ENCODE peak calls at places on chromosomes 7 and 10, in nine cellular contexts. One of them, this sample, is unnamed.

GRCh38 chr10:132452216-132452650 is 55.2 kb downstream of the PWWP2B start:
- DNase-seq in heart left ventricle: peak; percentile 34
- DNase-seq in fibroblast of lung: no peak
- DNase-seq in mammary epithelial cell: no peak
- DNase-seq in GM23248: no peak
- DNase-seq in adipocyte: no peak
- DNase-seq in kidney epithelial cell: no peak
- DNase-seq in left ventricle myocardium inferior: no peak
- DNase-seq in esophagus muscularis mucosa: no peak
- DNase-seq in this sample: no peak

GRCh38 chr7:92297736-92298135 is 52.0 kb downstream of the ANKIB1 start:
- DNase-seq in heart left ventricle: no peak
- DNase-seq in esophagus muscularis mucosa: no peak
- DNase-seq in left ventricle myocardium inferior: no peak
- DNase-seq in GM23248: no peak
- DNase-seq in mammary epithelial cell: no peak
- DNase-seq in fibroblast of lung: no peak
- DNase-seq in kidney epithelial cell: no peak
- DNase-seq in adipocyte: no peak
- DNase-seq in this sample: no peak

GRCh38 chr7:149524399-149524798 is 26.8 kb upstream of the ZNF746 start:
- DNase-seq in kidney epithelial cell: no peak
- DNase-seq in mammary epithelial cell: peak; percentile 38
- DNase-seq in esophagus muscularis mucosa: no peak
- DNase-seq in GM23248: no peak
- DNase-seq in fibroblast of lung: no peak
- DNase-seq in left ventricle myocardium inferior: no peak
- DNase-seq in adipocyte: no peak
- DNase-seq in heart left ventricle: no peak
- DNase-seq in this sample: no peak

GRCh38 chr10:90417056-90417455 is 440.8 kb downstream of the HTR7 start:
- DNase-seq in kidney epithelial cell: peak; percentile 55
- DNase-seq in mammary epithelial cell: peak; percentile 80
- DNase-seq in GM23248: no peak
- DNase-seq in heart left ventricle: no peak
- DNase-seq in left ventricle myocardium inferior: no peak
- DNase-seq in esophagus muscularis mucosa: no peak
- DNase-seq in fibroblast of lung: peak; percentile 82
- DNase-seq in adipocyte: peak; percentile 88
- DNase-seq in this sample: no peak

GRCh38 chr10:17061418-17061817 is 68.2 kb downstream of the CUBN start:
- DNase-seq in fibroblast of lung: peak; percentile 71
- DNase-seq in heart left ventricle: no peak
- DNase-seq in adipocyte: no peak
- DNase-seq in kidney epithelial cell: no peak
- DNase-seq in mammary epithelial cell: no peak
- DNase-seq in left ventricle myocardium inferior: no peak
- DNase-seq in esophagus muscularis mucosa: no peak
- DNase-seq in GM23248: peak; percentile 76
- DNase-seq in this sample: no peak

GRCh38 chr7:118918556-118918955 is 694.1 kb downstream of the ANKRD7 start:
- DNase-seq in kidney epithelial cell: peak; percentile 7
- DNase-seq in fibroblast of lung: peak; percentile 6
- DNase-seq in esophagus muscularis mucosa: no peak
- DNase-seq in GM23248: peak; percentile 14
- DNase-seq in adipocyte: peak; percentile 4
- DNase-seq in mammary epithelial cell: peak; percentile 4
- DNase-seq in left ventricle myocardium inferior: no peak
- DNase-seq in heart left ventricle: no peak
- DNase-seq in this sample: no peak

GRCh38 chr7:44059219-44060090 is 5.9 kb downstream of the PGAM2 start:
- DNase-seq in GM23248: no peak
- DNase-seq in mammary epithelial cell: no peak
- DNase-seq in left ventricle myocardium inferior: peak; percentile 14
- DNase-seq in fibroblast of lung: no peak
- DNase-seq in adipocyte: no peak
- DNase-seq in kidney epithelial cell: no peak
- DNase-seq in esophagus muscularis mucosa: no peak
- DNase-seq in heart left ventricle: no peak
- DNase-seq in this sample: no peak

GRCh38 chr10:100890696-100891271 is 22.0 kb upstream of the SLF2 start:
- DNase-seq in GM23248: peak; percentile 97
- DNase-seq in esophagus muscularis mucosa: peak; percentile 66
- DNase-seq in left ventricle myocardium inferior: no peak
- DNase-seq in kidney epithelial cell: peak; percentile 91
- DNase-seq in heart left ventricle: no peak
- DNase-seq in adipocyte: peak; percentile 95
- DNase-seq in mammary epithelial cell: peak; percentile 80
- DNase-seq in fibroblast of lung: peak; percentile 98
- DNase-seq in this sample: no peak

GRCh38 chr7:80415522-80415921 is 96.3 kb downstream of the GNAT3 start:
- DNase-seq in mammary epithelial cell: peak; percentile 71
- DNase-seq in kidney epithelial cell: no peak
- DNase-seq in left ventricle myocardium inferior: no peak
- DNase-seq in fibroblast of lung: peak; percentile 18
- DNase-seq in adipocyte: peak; percentile 41
- DNase-seq in GM23248: no peak
- DNase-seq in esophagus muscularis mucosa: no peak
- DNase-seq in heart left ventricle: no peak
- DNase-seq in this sample: no peak

GRCh38 chr7:134941185-134941900 is 45.0 kb upstream of the AGBL3 start:
- DNase-seq in GM23248: peak; percentile 92
- DNase-seq in heart left ventricle: no peak
- DNase-seq in mammary epithelial cell: peak; percentile 80
- DNase-seq in kidney epithelial cell: peak; percentile 94
- DNase-seq in esophagus muscularis mucosa: no peak
- DNase-seq in fibroblast of lung: peak; percentile 94
- DNase-seq in adipocyte: peak; percentile 72
- DNase-seq in left ventricle myocardium inferior: no peak
- DNase-seq in this sample: no peak

GRCh38 chr10:132110091-132110490 is 44.3 kb downstream of the JAKMIP3 start:
- DNase-seq in GM23248: no peak
- DNase-seq in kidney epithelial cell: no peak
- DNase-seq in esophagus muscularis mucosa: no peak
- DNase-seq in adipocyte: no peak
- DNase-seq in heart left ventricle: peak; percentile 26
- DNase-seq in mammary epithelial cell: no peak
- DNase-seq in left ventricle myocardium inferior: peak; percentile 11
- DNase-seq in fibroblast of lung: no peak
- DNase-seq in this sample: no peak

GRCh38 chr7:79553811-79554555 is 100.5 kb upstream of the MAGI2 start:
- DNase-seq in esophagus muscularis mucosa: no peak
- DNase-seq in left ventricle myocardium inferior: no peak
- DNase-seq in fibroblast of lung: peak; percentile 14
- DNase-seq in adipocyte: peak; percentile 45
- DNase-seq in kidney epithelial cell: peak; percentile 10
- DNase-seq in heart left ventricle: no peak
- DNase-seq in mammary epithelial cell: peak; percentile 85
- DNase-seq in GM23248: peak; percentile 65
- DNase-seq in this sample: no peak

GRCh38 chr7:40572810-40573470 is 438.1 kb downstream of the SUGCT start:
- DNase-seq in heart left ventricle: no peak
- DNase-seq in kidney epithelial cell: no peak
- DNase-seq in GM23248: peak; percentile 50
- DNase-seq in fibroblast of lung: peak; percentile 77
- DNase-seq in esophagus muscularis mucosa: no peak
- DNase-seq in left ventricle myocardium inferior: no peak
- DNase-seq in adipocyte: peak; percentile 38
- DNase-seq in mammary epithelial cell: no peak
- DNase-seq in this sample: no peak

GRCh38 chr7:726084-726853 is at the start of gene DNAAF5:
- DNase-seq in adipocyte: peak; percentile 94
- DNase-seq in GM23248: peak; percentile 94
- DNase-seq in heart left ventricle: peak; percentile 88
- DNase-seq in fibroblast of lung: peak; percentile 83
- DNase-seq in esophagus muscularis mucosa: peak; percentile 97
- DNase-seq in mammary epithelial cell: peak; percentile 74
- DNase-seq in left ventricle myocardium inferior: peak; percentile 88
- DNase-seq in kidney epithelial cell: peak; percentile 39
- DNase-seq in this sample: peak; percentile 83
- H3K36me3 ChIP-seq in adipocyte: peaks cover 10% of the 10 kb centered on the region
- H3K36me3 ChIP-seq in GM23248: no peaks in the 10 kb centered on the region
- H3K36me3 ChIP-seq in heart left ventricle: no peaks in the 10 kb centered on the region
- H3K36me3 ChIP-seq in fibroblast of lung: peaks cover 4% of the 10 kb centered on the region
- H3K36me3 ChIP-seq in esophagus muscularis mucosa: peaks cover 23% of the 10 kb centered on the region
- H3K36me3 ChIP-seq in mammary epithelial cell: peaks cover 7% of the 10 kb centered on the region
- H3K36me3 ChIP-seq in left ventricle myocardium inferior: peaks cover 8% of the 10 kb centered on the region
- H3K36me3 ChIP-seq in kidney epithelial cell: peaks cover 1% of the 10 kb centered on the region
- H3K36me3 ChIP-seq in this sample: no peaks in the 10 kb centered on the region

GRCh38 chr10:43137971-43138756 is at the start of gene CSGALNACT2:
- DNase-seq in left ventricle myocardium inferior: peak; percentile 88
- DNase-seq in kidney epithelial cell: peak; percentile 50
- DNase-seq in mammary epithelial cell: peak; percentile 85
- DNase-seq in heart left ventricle: peak; percentile 85
- DNase-seq in fibroblast of lung: peak; percentile 90
- DNase-seq in GM23248: peak; percentile 97
- DNase-seq in adipocyte: peak; percentile 96
- DNase-seq in esophagus muscularis mucosa: peak; percentile 95
- DNase-seq in this sample: peak; percentile 81

GRCh38 chr10:43138757-43139241 is 554 bp downstream of the CSGALNACT2 start:
- DNase-seq in left ventricle myocardium inferior: no peak
- DNase-seq in mammary epithelial cell: peak; percentile 50
- DNase-seq in fibroblast of lung: peak; percentile 44
- DNase-seq in adipocyte: peak; percentile 75
- DNase-seq in GM23248: peak; percentile 69
- DNase-seq in kidney epithelial cell: no peak
- DNase-seq in heart left ventricle: no peak
- DNase-seq in esophagus muscularis mucosa: peak; percentile 91
- DNase-seq in this sample: peak; percentile 75

GRCh38 chr10:43137701-43137970 is 609 bp upstream of the CSGALNACT2 start:
- DNase-seq in esophagus muscularis mucosa: peak; percentile 91
- DNase-seq in left ventricle myocardium inferior: peak; percentile 52
- DNase-seq in heart left ventricle: peak; percentile 60
- DNase-seq in adipocyte: peak; percentile 80
- DNase-seq in fibroblast of lung: peak; percentile 72
- DNase-seq in GM23248: peak; percentile 85
- DNase-seq in mammary epithelial cell: no peak
- DNase-seq in kidney epithelial cell: no peak
- DNase-seq in this sample: no peak

GRCh38 chr10:43141421-43141820 is 3.2 kb downstream of the CSGALNACT2 start:
- DNase-seq in esophagus muscularis mucosa: no peak
- DNase-seq in left ventricle myocardium inferior: no peak
- DNase-seq in kidney epithelial cell: no peak
- DNase-seq in adipocyte: no peak
- DNase-seq in GM23248: no peak
- DNase-seq in mammary epithelial cell: no peak
- DNase-seq in fibroblast of lung: no peak
- DNase-seq in heart left ventricle: no peak
- DNase-seq in this sample: no peak

DNA sequence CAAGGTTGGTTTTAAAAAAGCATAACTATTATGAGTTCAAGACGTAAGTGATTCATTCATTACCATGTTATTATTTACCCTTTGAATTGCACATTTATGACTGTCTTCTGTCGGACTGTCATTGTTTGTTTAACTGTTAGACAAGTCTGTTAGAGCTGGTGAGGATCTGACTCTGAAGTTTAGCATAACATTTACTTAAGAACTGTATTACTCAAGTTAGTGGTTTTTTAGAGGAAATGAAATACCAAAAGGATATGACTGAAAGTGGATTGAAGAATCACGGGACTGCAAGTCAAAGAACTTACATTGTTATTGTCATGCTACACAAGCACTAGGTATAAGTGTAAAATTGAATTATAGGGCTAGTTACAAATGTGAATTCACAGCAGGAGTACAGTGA is 2.2 kb downstream of the CSGALNACT2 start:
- DNase-seq in adipocyte: peak; percentile 82
- DNase-seq in esophagus muscularis mucosa: no peak
- DNase-seq in fibroblast of lung: peak; percentile 91
- DNase-seq in heart left ventricle: no peak
- DNase-seq in GM23248: peak; percentile 89
- DNase-seq in mammary epithelial cell: peak; percentile 92
- DNase-seq in kidney epithelial cell: peak; percentile 64
- DNase-seq in left ventricle myocardium inferior: no peak
- DNase-seq in this sample: no peak
- H3K4me3 ChIP-seq in adipocyte: peak overlapping the region; percentile 99
- H3K4me3 ChIP-seq in esophagus muscularis mucosa: no peak overlapping the region
- H3K4me3 ChIP-seq in fibroblast of lung: no peak overlapping the region
- H3K4me3 ChIP-seq in heart left ventricle: no peak overlapping the region
- H3K4me3 ChIP-seq in GM23248: peak overlapping the region; percentile 95
- H3K4me3 ChIP-seq in mammary epithelial cell: no peak overlapping the region
- H3K4me3 ChIP-seq in kidney epithelial cell: no peak overlapping the region
- H3K4me3 ChIP-seq in left ventricle myocardium inferior: no peak overlapping the region
- H3K4me3 ChIP-seq in this sample: peak overlapping the region; percentile 76

GRCh38 chr10:77844713-77845454 is 81.7 kb downstream of the DLG5 start:
- DNase-seq in esophagus muscularis mucosa: no peak
- DNase-seq in adipocyte: peak; percentile 86
- DNase-seq in fibroblast of lung: peak; percentile 91
- DNase-seq in kidney epithelial cell: peak; percentile 70
- DNase-seq in heart left ventricle: no peak
- DNase-seq in GM23248: peak; percentile 87
- DNase-seq in mammary epithelial cell: peak; percentile 85
- DNase-seq in left ventricle myocardium inferior: no peak
- DNase-seq in this sample: no peak
- H3K36me3 ChIP-seq in esophagus muscularis mucosa: peaks cover 49% of the 10 kb centered on the region
- H3K36me3 ChIP-seq in adipocyte: peaks cover 42% of the 10 kb centered on the region
- H3K36me3 ChIP-seq in fibroblast of lung: peaks cover 20% of the 10 kb centered on the region
- H3K36me3 ChIP-seq in kidney epithelial cell: peaks cover 2% of the 10 kb centered on the region
- H3K36me3 ChIP-seq in heart left ventricle: no peaks in the 10 kb centered on the region
- H3K36me3 ChIP-seq in GM23248: peaks cover 5% of the 10 kb centered on the region
- H3K36me3 ChIP-seq in mammary epithelial cell: peaks cover 27% of the 10 kb centered on the region
- H3K36me3 ChIP-seq in left ventricle myocardium inferior: peaks cover 39% of the 10 kb centered on the region
- H3K36me3 ChIP-seq in this sample: no peaks in the 10 kb centered on the region

GRCh38 chr7:5278781-5279180 is 4.0 kb upstream of the SLC29A4 start:
- DNase-seq in kidney epithelial cell: no peak
- DNase-seq in GM23248: no peak
- DNase-seq in heart left ventricle: no peak
- DNase-seq in left ventricle myocardium inferior: no peak
- DNase-seq in adipocyte: peak; percentile 48
- DNase-seq in mammary epithelial cell: no peak
- DNase-seq in fibroblast of lung: no peak
- DNase-seq in esophagus muscularis mucosa: no peak
- DNase-seq in this sample: no peak
- H3K4me3 ChIP-seq in kidney epithelial cell: no peak overlapping the region
- H3K4me3 ChIP-seq in GM23248: no peak overlapping the region
- H3K4me3 ChIP-seq in heart left ventricle: no peak overlapping the region
- H3K4me3 ChIP-seq in left ventricle myocardium inferior: no peak overlapping the region
- H3K4me3 ChIP-seq in adipocyte: no peak overlapping the region
- H3K4me3 ChIP-seq in mammary epithelial cell: no peak overlapping the region
- H3K4me3 ChIP-seq in fibroblast of lung: no peak overlapping the region
- H3K4me3 ChIP-seq in esophagus muscularis mucosa: no peak overlapping the region
- H3K4me3 ChIP-seq in this sample: no peak overlapping the region